ENCODE peak calls at places on chromosomes 16 and 17, in six cellular contexts. F, N, Y, A, G and D are unnamed samples.

GRCh38 chr16:56363781-56364565 is 61.4 kb downstream of the AMFR start:
- DNase-seq in F (no peak), N (no peak), Y (no peak), A (no peak), G (no peak), D (no peak)

GRCh38 chr17:27089929-27090247 is 204.0 kb upstream of the WSB1 start:
- DNase-seq in F (no peak), N (no peak), Y (no peak), A (no peak), G (no peak), D (no peak)

GRCh38 chr17:73980517-73980916 is 223.0 kb upstream of the RPL38 start:
- DNase-seq in F (no peak), N (no peak), Y (no peak), A (no peak), G (no peak), D (no peak)

GRCh38 chr17:9880582-9880999 is 24.5 kb downstream of the RCVRN start:
- DNase-seq in F (no peak), N (peak; percentile 41), Y (peak; percentile 56), A (no peak), G (no peak), D (peak; percentile 83)

GRCh38 chr17:29615048-29615385 is 7.7 kb downstream of the CORO6 start:
- DNase-seq in F (peak; percentile 61), N (no peak), Y (no peak), A (peak; percentile 49), G (peak; percentile 51), D (no peak)

GRCh38 chr16:81621496-81621895 is 157.6 kb upstream of the PLCG2 start:
- DNase-seq in F (no peak), N (no peak), Y (no peak), A (no peak), G (no peak), D (no peak)

GRCh38 chr16:81429045-81429521 is 15.5 kb upstream of the CMIP start:
- DNase-seq in F (no peak), N (no peak), Y (peak; percentile 68), A (no peak), G (no peak), D (peak; percentile 49)

GRCh38 chr16:1180772-1181714 is 28.1 kb downstream of the CACNA1H start:
- DNase-seq in F (no peak), N (no peak), Y (no peak), A (no peak), G (no peak), D (no peak)

GRCh38 chr17:47192549-47192948 is 3.5 kb upstream of the CDC27 start:
- DNase-seq in F (no peak), N (peak; percentile 96), Y (no peak), A (no peak), G (no peak), D (no peak)

GRCh38 chr16:50680907-50681885 is at the start of gene SNX20:
- DNase-seq in F (peak; percentile 60), N (no peak), Y (no peak), A (no peak), G (peak; percentile 43), D (no peak)

GRCh38 chr16:76201385-76201784 is 75.8 kb upstream of the CNTNAP4 start:
- DNase-seq in F (no peak), N (no peak), Y (no peak), A (no peak), G (no peak), D (no peak)

GRCh38 chr17:17344507-17345293 is 41.5 kb downstream of the NT5M start:
- DNase-seq in F (no peak), N (no peak), Y (no peak), A (no peak), G (no peak), D (no peak)

GRCh38 chr17:43406676-43407645 is 8.2 kb downstream of the ARL4D start:
- DNase-seq in F (no peak), N (no peak), Y (no peak), A (no peak), G (no peak), D (peak; percentile 60)